ENCODE peak calls at places on chromosomes 13 and 19, in seven cellular contexts. H, S, C, B, E, K and V are unnamed samples.

GRCh38 chr19:29724102-29724641 is 9.1 kb upstream of the C19orf12 start:
- DNase-seq in K (no peak), E (peak; percentile 48), H (no peak), C (peak; percentile 40), S (peak; percentile 18), B (no peak), V (no peak)

GRCh38 chr13:30256713-30257432 is 50.5 kb downstream of the KATNAL1 start:
- DNase-seq in K (no peak), B (no peak), E (no peak), S (peak; percentile 18), C (no peak), H (no peak), V (no peak)

GRCh38 chr19:50315773-50316448 is 13.3 kb downstream of the KCNC3 start:
- DNase-seq in S (peak; percentile 67), K (no peak), C (peak; percentile 30), H (no peak), E (peak; percentile 81), B (no peak), V (no peak)

GRCh38 chr19:17777840-17778620 is 16.9 kb upstream of the B3GNT3 start:
- DNase-seq in S (peak; percentile 42), B (no peak), C (peak; percentile 81), E (no peak), H (peak; percentile 40), K (peak; percentile 63), V (no peak)

GRCh38 chr13:104485571-104485970 is 1419.4 kb upstream of the SLC10A2 start:
- DNase-seq in H (no peak), S (no peak), K (no peak), E (no peak), C (no peak), B (no peak), V (no peak)

GRCh38 chr19:41998246-41999020 is 4.4 kb upstream of the ATP1A3 start:
- DNase-seq in S (peak; percentile 83), B (no peak), K (peak; percentile 72), H (peak; percentile 29), E (peak; percentile 53), C (peak; percentile 59), V (peak; percentile 56)

GRCh38 chr13:22964245-22964966 is 216.4 kb upstream of the SGCG start:
- DNase-seq in E (no peak), H (no peak), S (no peak), B (no peak), K (no peak), C (no peak), V (no peak)

GRCh38 chr19:23071087-23071511 is 45.7 kb upstream of the ZNF730 start:
- DNase-seq in C (peak; percentile 28), S (no peak), H (peak; percentile 21), K (peak; percentile 30), B (no peak), E (no peak), V (no peak)

GRCh38 chr19:4575267-4575793 is 15.8 kb upstream of the SEMA6B start:
- DNase-seq in S (peak; percentile 49), E (no peak), B (no peak), C (peak; percentile 79), K (no peak), H (peak; percentile 51), V (no peak)

GRCh38 chr13:70723732-70724131 is 615.5 kb upstream of the KLHL1 start:
- DNase-seq in B (no peak), K (no peak), C (peak; percentile 16), E (no peak), H (no peak), S (peak; percentile 8), V (no peak)

GRCh38 chr13:29369060-29369743 is 226.3 kb downstream of the SLC7A1 start:
- DNase-seq in C (peak; percentile 52), K (peak; percentile 12), B (no peak), E (no peak), S (peak; percentile 73), H (peak; percentile 16), V (no peak)

GRCh38 chr19:48940902-48941301 is 7.4 kb downstream of the DHDH start:
- DNase-seq in H (no peak), E (no peak), C (no peak), K (no peak), B (no peak), S (no peak), V (no peak)

GRCh38 chr19:43313711-43314495 is 39.6 kb upstream of the CD177 start:
- DNase-seq in B (no peak), H (no peak), K (no peak), C (no peak), S (no peak), E (no peak), V (no peak)

GRCh38 chr19:32339988-32340874 is 5.2 kb upstream of the ZNF507 start:
- DNase-seq in B (no peak), K (peak; percentile 53), S (peak; percentile 71), E (peak; percentile 1), C (peak; percentile 38), H (peak; percentile 83), V (peak; percentile 38)

GRCh38 chr13:110307697-110308376 is 753 bp downstream of the COL4A2 start:
- DNase-seq in B (no peak), S (peak; percentile 53), K (no peak), H (peak; percentile 16), C (peak; percentile 64), E (no peak), V (no peak)

GRCh38 chr13:24307211-24308067 is 1.9 kb upstream of the C1QTNF9 start:
- DNase-seq in E (no peak), H (no peak), B (no peak), K (no peak), S (no peak), C (no peak), V (no peak)

GRCh38 chr13:99501952-99502310 is 659 bp downstream of the TM9SF2 start:
- DNase-seq in K (no peak), E (no peak), H (peak; percentile 45), B (no peak), C (peak; percentile 35), S (peak; percentile 39), V (no peak)

GRCh38 chr13:114002771-114003321 is 29.0 kb upstream of the C13orf46 start:
- DNase-seq in C (no peak), K (no peak), B (no peak), S (no peak), E (no peak), H (no peak), V (no peak)

GRCh38 chr13:110657196-110657595 is 41.9 kb downstream of the NAXD start:
- DNase-seq in E (no peak), C (no peak), S (no peak), B (no peak), K (no peak), H (no peak), V (no peak)

GRCh38 chr19:33818426-33818825 is 21.8 kb downstream of the KCTD15 start:
- DNase-seq in K (no peak), B (no peak), H (no peak), E (no peak), C (no peak), S (no peak), V (no peak)

GRCh38 chr13:20492641-20493040 is 33.0 kb downstream of the CRYL1 start:
- DNase-seq in E (no peak), B (no peak), K (no peak), C (peak; percentile 50), S (peak; percentile 21), H (no peak), V (no peak)

GRCh38 chr13:87622921-87623320 is 48.2 kb upstream of the SLITRK5 start:
- DNase-seq in H (no peak), C (no peak), K (no peak), B (no peak), E (no peak), S (no peak), V (no peak)

GRCh38 chr19:1068111-1069001 is 1.4 kb downstream of the ARHGAP45 start:
- DNase-seq in E (no peak), C (no peak), H (no peak), S (no peak), K (peak; percentile 55), B (peak; percentile 43), V (no peak)

GRCh38 chr13:101579291-101579802 is 126.9 kb downstream of the ITGBL1 start:
- DNase-seq in H (no peak), K (no peak), C (peak; percentile 80), B (no peak), E (peak; percentile 29), S (peak; percentile 18), V (no peak)

GRCh38 chr13:76929975-76930374 is 18.3 kb upstream of the ACOD1 start:
- DNase-seq in K (no peak), S (no peak), E (no peak), C (no peak), H (no peak), B (no peak), V (no peak)

GRCh38 chr19:49149652-49150105 is 5.5 kb downstream of the HRC start:
- DNase-seq in E (peak; percentile 87), K (no peak), S (peak; percentile 82), H (peak; percentile 73), C (peak; percentile 78), B (no peak), V (peak; percentile 65)